ENCODE peak calls at places on chromosomes 4 and X, in nine cellular contexts. P is Peyer's patch, L is progenitor cell of endocrine pancreas, G is anterior cingulate cortex, Y is H9, N is A172, K is NCI-H774, D is GM13977, U is left ventricle myocardium superior. X is an unnamed sample.

GRCh38 chrX:148784859-148785655 is 284.6 kb downstream of the AFF2 start:
- DNase-seq in N (no peak), P (no peak), U (no peak), Y (no peak), G (no peak), D (no peak), L (no peak), K (peak), X (peak)

GRCh38 chr4:102935716-102936115 is 66.9 kb downstream of the CISD2 start:
- DNase-seq in L (no peak), P (no peak), N (no peak), Y (no peak), K (no peak), G (no peak), D (no peak), U (no peak), X (no peak)

GRCh38 chrX:10759400-10759799 is 139.0 kb upstream of the MID1 start:
- DNase-seq in N (no peak), K (no peak), U (no peak), P (no peak), D (no peak), Y (peak), G (no peak), L (no peak), X (peak)

GRCh38 chr4:6573986-6574746 is 823 bp upstream of the MAN2B2 start:
- DNase-seq in D (no peak), U (no peak), P (no peak), Y (no peak), N (no peak), K (no peak), G (no peak), L (no peak), X (peak)

GRCh38 chr4:154364012-154364863 is 127.4 kb downstream of the DCHS2 start:
- DNase-seq in N (no peak), Y (no peak), P (no peak), K (no peak), U (no peak), D (no peak), L (no peak), G (no peak), X (no peak)

GRCh38 chrX:48472851-48473717 is 2.9 kb upstream of the FTSJ1 start:
- DNase-seq in L (no peak), N (no peak), Y (no peak), G (no peak), U (no peak), D (no peak), P (no peak), K (no peak), X (peak)

GRCh38 chr4:153075836-153076235 is 128.4 kb upstream of the TRIM2 start:
- DNase-seq in P (no peak), G (no peak), L (no peak), U (no peak), Y (no peak), N (no peak), D (no peak), K (no peak), X (no peak)

GRCh38 chrX:15838017-15838416 is 16.6 kb downstream of the AP1S2 start:
- DNase-seq in D (no peak), G (no peak), L (no peak), U (no peak), N (no peak), Y (peak), K (no peak), P (no peak), X (no peak)

GRCh38 chrX:11533211-11533651 is 132.5 kb downstream of the ARHGAP6 start:
- DNase-seq in U (no peak), K (peak), P (no peak), G (no peak), Y (no peak), D (peak), L (no peak), N (peak), X (peak)

GRCh38 chr4:37243722-37244582 is 591 bp upstream of the NWD2 start:
- DNase-seq in K (no peak), L (peak), Y (peak), P (no peak), N (no peak), G (no peak), U (no peak), D (peak), X (peak)

GRCh38 chr4:77599378-77599777 is 6.2 kb upstream of the CXCL13 start:
- DNase-seq in Y (peak), L (no peak), U (no peak), D (no peak), P (no peak), G (no peak), N (peak), K (no peak), X (peak)

GRCh38 chr4:142475663-142476062 is 370.4 kb downstream of the INPP4B start:
- DNase-seq in L (no peak), P (no peak), N (no peak), U (no peak), G (no peak), Y (no peak), K (no peak), D (no peak), X (no peak)

GRCh38 chr4:8841678-8842268 is 29.9 kb downstream of the HMX1 start:
- DNase-seq in Y (no peak), U (no peak), D (no peak), L (no peak), P (no peak), K (no peak), N (no peak), G (no peak), X (no peak)

GRCh38 chrX:22234380-22234779 is 38.3 kb upstream of the CBLL2 start:
- DNase-seq in P (no peak), Y (no peak), G (no peak), K (no peak), D (no peak), N (no peak), L (no peak), U (no peak), X (no peak)

GRCh38 chr4:845836-846251 is 19.9 kb upstream of the CPLX1 start:
- DNase-seq in Y (no peak), P (no peak), U (peak), L (no peak), K (no peak), D (no peak), N (no peak), G (peak), X (no peak)

GRCh38 chr4:77172336-77172735 is 15.3 kb downstream of the CCNG2 start:
- DNase-seq in K (no peak), Y (no peak), N (peak), L (no peak), P (no peak), U (no peak), G (no peak), D (no peak), X (no peak)

GRCh38 chr4:11471613-11472012 is 42.9 kb upstream of the HS3ST1 start:
- DNase-seq in N (no peak), D (no peak), G (no peak), P (peak), L (no peak), K (no peak), Y (no peak), U (no peak), X (no peak)

GRCh38 chrX:150482537-150483217 is 85.7 kb upstream of the MTM1 start:
- DNase-seq in Y (no peak), L (no peak), U (no peak), D (no peak), P (no peak), G (no peak), N (peak), K (no peak), X (no peak)

GRCh38 chr4:11028334-11028733 is 343.8 kb upstream of the CLNK start:
- DNase-seq in N (no peak), G (no peak), K (no peak), P (no peak), U (no peak), Y (no peak), L (no peak), D (no peak), X (no peak)

GRCh38 chr4:126568652-126569580 is 1063.8 kb upstream of the INTU start:
- DNase-seq in U (no peak), D (no peak), P (no peak), L (no peak), K (no peak), G (no peak), Y (no peak), N (no peak), X (no peak)

GRCh38 chrX:103554687-103555417 is 30.5 kb upstream of the TCEAL4 start:
- DNase-seq in L (peak), N (no peak), U (peak), P (peak), Y (peak), K (peak), D (peak), G (peak), X (peak)

GRCh38 chrX:42804524-42804923 is 26.6 kb upstream of the PPP1R2C start:
- DNase-seq in U (no peak), N (no peak), L (no peak), K (no peak), D (no peak), Y (peak), G (no peak), P (no peak), X (peak)

GRCh38 chr4:176781739-176782100 is 11.0 kb downstream of the VEGFC start:
- DNase-seq in K (no peak), L (no peak), P (no peak), G (no peak), U (no peak), Y (no peak), N (no peak), D (no peak), X (no peak)

GRCh38 chrX:139560221-139560620 is 29.7 kb downstream of the F9 start:
- DNase-seq in K (no peak), L (no peak), U (no peak), P (no peak), Y (no peak), D (no peak), N (no peak), G (no peak), X (no peak)

GRCh38 chr4:13933163-13933562 is 305.6 kb upstream of the BOD1L1 start:
- DNase-seq in L (no peak), D (no peak), K (no peak), P (no peak), G (no peak), Y (no peak), U (no peak), N (peak), X (no peak)

GRCh38 chrX:39764441-39764914 is 333.3 kb downstream of the BCOR start:
- DNase-seq in U (no peak), Y (no peak), D (no peak), L (no peak), G (no peak), K (peak), N (peak), P (no peak), X (no peak)

GRCh38 chr4:38920186-38920585 is 52.6 kb downstream of the FAM114A1 start:
- DNase-seq in K (no peak), Y (no peak), U (no peak), N (no peak), L (no peak), G (no peak), P (no peak), D (no peak), X (no peak)

GRCh38 chr4:189022441-189023035 is 883.3 kb downstream of the TRIML1 start:
- DNase-seq in P (no peak), U (no peak), D (no peak), K (no peak), N (peak), L (no peak), G (no peak), Y (no peak), X (no peak)

GRCh38 chr4:1604181-1604705 is 79.9 kb downstream of the FAM53A start:
- DNase-seq in K (no peak), P (no peak), D (no peak), U (peak), Y (no peak), L (no peak), G (no peak), N (peak), X (no peak)